ENCODE peak calls at places on chromosome 21, in six cellular contexts. Q, W, M, H, V and B are unnamed samples.

GRCh38 chr21:32993894-32994293 is 31.8 kb upstream of the OLIG2 start:
- DNase-seq in Q (no peak), W (no peak), M (no peak), H (no peak), V (no peak), B (no peak)

GRCh38 chr21:35619184-35619583 is 441.1 kb downstream of the SETD4 start:
- DNase-seq in Q (peak), W (no peak), M (no peak), H (no peak), V (no peak), B (no peak)

GRCh38 chr21:46191257-46191685 is 7.0 kb upstream of the SPATC1L start:
- DNase-seq in Q (peak), W (no peak), M (no peak), H (no peak), V (no peak), B (no peak)

GRCh38 chr21:44405948-44406872 is 49.1 kb upstream of the LRRC3 start:
- DNase-seq in Q (peak), W (no peak), M (no peak), H (no peak), V (no peak), B (no peak)

GRCh38 chr21:40118527-40118926 is 251.3 kb downstream of the PCP4 start:
- DNase-seq in Q (peak), W (no peak), M (no peak), H (no peak), V (no peak), B (no peak)

GRCh38 chr21:31310750-31311149 is 33.3 kb downstream of the TIAM1 start:
- DNase-seq in Q (no peak), W (no peak), M (no peak), H (no peak), V (no peak), B (no peak)

GRCh38 chr21:38807987-38808386 is 2.3 kb downstream of the ETS2 start:
- DNase-seq in Q (no peak), W (no peak), M (no peak), H (no peak), V (no peak), B (no peak)

GRCh38 chr21:39144191-39144590 is 39.1 kb downstream of the PSMG1 start:
- DNase-seq in Q (no peak), W (no peak), M (no peak), H (no peak), V (no peak), B (no peak)

GRCh38 chr21:41957991-41958766 is 4.4 kb upstream of the C2CD2 start:
- DNase-seq in Q (peak), W (no peak), M (no peak), H (no peak), V (no peak), B (no peak)

GRCh38 chr21:44931137-44931500 is 8.7 kb upstream of the SLX9 start:
- DNase-seq in Q (peak), W (no peak), M (no peak), H (no peak), V (peak), B (no peak)

GRCh38 chr21:46205766-46206162 is 21.5 kb upstream of the SPATC1L start:
- DNase-seq in Q (no peak), W (no peak), M (no peak), H (no peak), V (no peak), B (no peak)

GRCh38 chr21:46003575-46004007 is 22.0 kb downstream of the COL6A1 start:
- DNase-seq in Q (peak), W (no peak), M (no peak), H (no peak), V (no peak), B (no peak)

GRCh38 chr21:32386195-32386870 is 6.5 kb downstream of the URB1 start:
- DNase-seq in Q (no peak), W (no peak), M (no peak), H (no peak), V (no peak), B (no peak)

GRCh38 chr21:35563885-35564451 is 496.4 kb downstream of the SETD4 start:
- DNase-seq in Q (peak), W (no peak), M (no peak), H (no peak), V (no peak), B (no peak)

GRCh38 chr21:17538576-17538975 is 25.7 kb downstream of the CXADR start:
- DNase-seq in Q (no peak), W (no peak), M (no peak), H (no peak), V (no peak), B (no peak)

GRCh38 chr21:28142692-28143091 is 850.0 kb downstream of the LTN1 start:
- DNase-seq in Q (peak), W (no peak), M (no peak), H (no peak), V (peak), B (no peak)

GRCh38 chr21:34554227-34554626 is 42.2 kb upstream of the KCNE1 start:
- DNase-seq in Q (no peak), W (no peak), M (no peak), H (no peak), V (no peak), B (no peak)

GRCh38 chr21:42657676-42658319 is 4.4 kb downstream of the PDE9A start:
- DNase-seq in Q (no peak), W (no peak), M (no peak), H (no peak), V (no peak), B (no peak)

GRCh38 chr21:42639646-42640152 is 13.7 kb upstream of the PDE9A start:
- DNase-seq in Q (no peak), W (no peak), M (no peak), H (no peak), V (no peak), B (no peak)

GRCh38 chr21:42781150-42781980 is 98.0 kb downstream of the WDR4 start:
- DNase-seq in Q (no peak), W (no peak), M (no peak), H (no peak), V (no peak), B (peak)

GRCh38 chr21:29181799-29182470 is 51.5 kb downstream of the MAP3K7CL start:
- DNase-seq in Q (peak), W (no peak), M (no peak), H (no peak), V (no peak), B (no peak)